ENCODE peak calls at places on chromosomes 16 and 17, in seven cellular contexts. X is GF-D8; I is activated CD8-positive, alpha-beta memory T cell treated with anti-CD3 and anti-CD28 coated beads for 48 hours; E is right atrium auricular region; P is endothelial cell; K is activated CD4-positive, alpha-beta T cell treated with anti-CD3 and anti-CD28 coated beads, Interleukin-2, amount 50 U/mL, for 48 hours; L is stimulated activated CD8-positive, alpha-beta memory T cell treated with anti-CD3 and anti-CD28 coated beads, Interleukin-7, amount 100 ng/mL, for 4 hours. Y is an unnamed sample.

GRCh38 chr16:3597676-3598075 is 13.7 kb downstream of the SLX4 start:
- DNase-seq in L (no peak), K (no peak), P (no peak), E (no peak), I (no peak), X (no peak), Y (no peak)

GRCh38 chr17:73769480-73769879 is 125.2 kb upstream of the SDK2 start:
- DNase-seq in X (no peak), E (no peak), P (no peak), K (no peak), L (no peak), I (no peak), Y (no peak)

GRCh38 chr17:81428121-81428515 is 32.9 kb downstream of the BAHCC1 start:
- DNase-seq in X (peak; percentile 89), I (no peak), L (no peak), E (no peak), K (no peak), P (no peak), Y (no peak)

GRCh38 chr17:45287526-45288264 is 25.8 kb upstream of the SPATA32 start:
- DNase-seq in I (no peak), K (no peak), P (no peak), L (no peak), X (no peak), E (no peak), Y (no peak)

GRCh38 chr17:1880851-1881630 is 51.2 kb downstream of the RPA1 start:
- DNase-seq in P (no peak), L (no peak), E (no peak), K (no peak), X (no peak), I (no peak), Y (no peak)

GRCh38 chr17:58085039-58085715 is 2.0 kb downstream of the DYNLL2 start:
- DNase-seq in E (no peak), L (no peak), P (no peak), K (no peak), I (no peak), X (no peak), Y (no peak)

GRCh38 chr17:11885051-11885450 is 112.2 kb downstream of the ZNF18 start:
- DNase-seq in I (no peak), P (no peak), E (peak; percentile 50), X (no peak), K (no peak), L (no peak), Y (no peak)

GRCh38 chr16:19884021-19884485 is 595 bp downstream of the GPRC5B start:
- DNase-seq in K (peak; percentile 5), E (no peak), L (no peak), X (no peak), I (no peak), P (peak; percentile 43), Y (peak; percentile 46)

GRCh38 chr17:55437165-55437605 is 15.6 kb upstream of the MMD start:
- DNase-seq in P (no peak), K (no peak), L (no peak), E (no peak), I (no peak), X (no peak), Y (no peak)

GRCh38 chr17:8628609-8629169 is 1.8 kb downstream of the MYH10 start:
- DNase-seq in X (no peak), K (no peak), P (no peak), L (no peak), E (no peak), I (no peak), Y (no peak)

GRCh38 chr16:55280622-55281021 is 43.4 kb upstream of the IRX6 start:
- DNase-seq in X (no peak), E (no peak), P (no peak), K (no peak), I (no peak), L (no peak), Y (no peak)

Y was measured in nephron progenitor cell.